ENCODE peak calls at places on chromosome 21, in ten cellular contexts. B is LHCN-M2; W is NCI-H345; O is NCI-H1417; V is left cardiac atrium; G is GF-D8; F is activated CD8-positive, alpha-beta memory T cell treated with anti-CD3 and anti-CD28 coated beads, Interleukin-2, amount 50 U/mL, for 4 hours; K is GDM1; Y is Panc1; Q is GM13976. S is an unnamed sample.

GRCh38 chr21:46425566-46425965 is 33.1 kb upstream of the DIP2A start:
- DNase-seq in K (no peak), V (no peak), F (peak), Q (no peak), G (no peak), W (no peak), O (peak), B (no peak), Y (no peak), S (no peak)

GRCh38 chr21:45365608-45366241 is 39.2 kb upstream of the COL18A1 start:
- DNase-seq in B (peak), F (no peak), Y (no peak), Q (no peak), W (no peak), K (no peak), V (no peak), G (no peak), O (no peak), S (peak)

GRCh38 chr21:36105327-36105842 is 29.5 kb upstream of the CBR3 start:
- DNase-seq in K (no peak), B (no peak), V (no peak), Q (no peak), F (no peak), Y (no peak), O (no peak), G (no peak), W (no peak), S (no peak)

GRCh38 chr21:26224351-26224750 is 53.8 kb upstream of the APP start:
- DNase-seq in F (no peak), B (no peak), K (no peak), Y (no peak), W (no peak), V (no peak), Q (no peak), G (no peak), O (no peak), S (no peak)

GRCh38 chr21:16117331-16117730 is 387.5 kb downstream of the USP25 start:
- DNase-seq in Y (no peak), G (no peak), B (no peak), K (no peak), W (no peak), V (no peak), Q (no peak), F (no peak), O (no peak), S (no peak)

GRCh38 chr21:33901421-33902288 is 13.9 kb downstream of the ATP5PO start:
- DNase-seq in G (peak), W (peak), V (peak), Y (no peak), O (peak), F (no peak), B (peak), Q (no peak), K (peak), S (peak)

GRCh38 chr21:42461881-42462877 is 33.8 kb downstream of the RSPH1 start:
- DNase-seq in V (no peak), W (peak), K (peak), Q (no peak), F (no peak), G (no peak), B (no peak), Y (no peak), O (peak), S (no peak)

GRCh38 chr21:46393941-46394818 is 64.5 kb upstream of the DIP2A start:
- DNase-seq in Y (no peak), Q (no peak), F (no peak), V (no peak), B (no peak), K (no peak), O (no peak), W (peak), G (no peak), S (no peak)

GRCh38 chr21:39104911-39105310 is 78.3 kb downstream of the PSMG1 start:
- DNase-seq in Y (no peak), F (no peak), K (no peak), O (no peak), Q (no peak), B (no peak), V (no peak), W (no peak), G (no peak), S (no peak)

GRCh38 chr21:32207096-32207716 is 71.6 kb downstream of the MIS18A start:
- DNase-seq in O (peak), Q (no peak), G (no peak), K (no peak), V (no peak), F (no peak), Y (no peak), W (peak), B (no peak), S (no peak)

GRCh38 chr21:28410264-28410663 is 582.4 kb downstream of the LTN1 start:
- DNase-seq in B (no peak), Y (no peak), F (no peak), O (no peak), V (no peak), Q (no peak), K (no peak), W (no peak), G (peak), S (no peak)

GRCh38 chr21:15604424-15604823 is 125.4 kb upstream of the USP25 start:
- DNase-seq in B (peak), K (no peak), W (no peak), Y (no peak), F (no peak), V (peak), O (no peak), Q (no peak), G (no peak), S (no peak)

GRCh38 chr21:17542371-17542992 is 29.6 kb downstream of the CXADR start:
- DNase-seq in O (peak), K (no peak), F (no peak), W (peak), Y (no peak), B (no peak), G (no peak), Q (no peak), V (no peak), S (no peak)

GRCh38 chr21:38223893-38224540 is 32.8 kb upstream of the KCNJ15 start:
- DNase-seq in K (no peak), F (no peak), B (peak), V (no peak), W (no peak), Y (no peak), G (no peak), Q (no peak), O (peak), S (peak)

GRCh38 chr21:44793269-44794030 is 8.2 kb downstream of the UBE2G2 start:
- DNase-seq in B (peak), O (peak), G (peak), Y (no peak), V (peak), W (peak), F (peak), Q (peak), K (peak), S (peak)

GRCh38 chr21:33383056-33383888 is 19.9 kb upstream of the IFNGR2 start:
- DNase-seq in Q (peak), F (peak), W (no peak), B (peak), O (no peak), G (peak), K (peak), Y (no peak), V (peak), S (peak)

GRCh38 chr21:46022551-46023107 is 41.1 kb downstream of the COL6A1 start:
- DNase-seq in Y (no peak), V (peak), F (no peak), K (no peak), W (no peak), G (no peak), Q (peak), O (no peak), B (no peak), S (no peak)

GRCh38 chr21:40699366-40699765 is 147.6 kb downstream of the DSCAM start:
- DNase-seq in F (no peak), Q (no peak), W (no peak), K (no peak), V (no peak), O (no peak), Y (no peak), B (no peak), G (no peak), S (no peak)

GRCh38 chr21:46457801-46458314 is 833 bp upstream of the DIP2A start:
- DNase-seq in G (peak), V (no peak), Q (no peak), W (peak), K (peak), O (no peak), Y (no peak), B (peak), F (peak), S (peak)

GRCh38 chr21:16370176-16370575 is 640.4 kb downstream of the USP25 start:
- DNase-seq in Y (no peak), F (no peak), V (no peak), Q (no peak), G (no peak), W (peak), K (no peak), O (no peak), B (peak), S (no peak)

GRCh38 chr21:28821276-28822063 is 171.2 kb downstream of the LTN1 start:
- DNase-seq in O (no peak), Y (no peak), K (no peak), F (no peak), Q (no peak), G (no peak), W (no peak), B (no peak), V (no peak), S (no peak)

GRCh38 chr21:32771134-32771523 is 426 bp downstream of the PAXBP1 start:
- DNase-seq in F (peak), K (peak), B (peak), O (peak), Q (peak), G (peak), V (peak), Y (no peak), W (peak), S (no peak)

GRCh38 chr21:35529141-35529863 is 480.2 kb upstream of the RUNX1 start:
- DNase-seq in K (no peak), W (no peak), G (no peak), Y (no peak), O (no peak), V (no peak), B (no peak), Q (peak), F (no peak), S (no peak)

GRCh38 chr21:30227633-30228404 is 11.9 kb upstream of the CLDN8 start:
- DNase-seq in B (peak), Q (no peak), G (no peak), O (no peak), V (peak), K (no peak), W (no peak), F (no peak), Y (no peak), S (no peak)

GRCh38 chr21:38609580-38609979 is 111.3 kb upstream of the ERG start:
- DNase-seq in V (no peak), O (no peak), F (no peak), K (no peak), B (no peak), Q (no peak), G (no peak), Y (no peak), W (no peak), S (no peak)